ENCODE peak calls at places on chromosomes 1 and 21, in nine cellular contexts. S, Q, T, F, A, X, V, R and B are unnamed samples.

GRCh38 chr1:13536612-13537011 is 22.8 kb upstream of the LRRC38 start:
- DNase-seq in S (no peak), Q (no peak), T (no peak), F (no peak), A (no peak), X (peak), V (no peak), R (no peak), B (no peak)

GRCh38 chr1:54016343-54017282 is 1.4 kb downstream of the LDLRAD1 start:
- DNase-seq in S (peak), Q (peak), T (no peak), F (no peak), A (peak), X (peak), V (no peak), R (no peak), B (peak)

GRCh38 chr1:24114753-24115152 is 2.8 kb upstream of the MYOM3 start:
- DNase-seq in S (no peak), Q (no peak), T (no peak), F (no peak), A (no peak), X (no peak), V (peak), R (no peak), B (no peak)

GRCh38 chr1:169121146-169121923 is 14.8 kb downstream of the ATP1B1 start:
- DNase-seq in S (no peak), Q (no peak), T (no peak), F (no peak), A (no peak), X (no peak), V (no peak), R (no peak), B (no peak)

GRCh38 chr1:86567341-86567740 is 20.5 kb downstream of the CLCA4 start:
- DNase-seq in S (no peak), Q (no peak), T (no peak), F (no peak), A (no peak), X (no peak), V (no peak), R (no peak), B (no peak)

GRCh38 chr1:53294557-53294956 is 33.3 kb downstream of the LRP8 start:
- DNase-seq in S (no peak), Q (no peak), T (no peak), F (peak), A (no peak), X (no peak), V (no peak), R (no peak), B (no peak)

GRCh38 chr1:29245876-29246275 is 9.6 kb downstream of the PTPRU start:
- DNase-seq in S (peak), Q (peak), T (no peak), F (no peak), A (no peak), X (no peak), V (no peak), R (peak), B (no peak)

GRCh38 chr21:42346866-42347600 is 3.8 kb downstream of the TFF2 start:
- DNase-seq in S (no peak), Q (no peak), T (peak), F (no peak), A (no peak), X (no peak), V (no peak), R (no peak), B (no peak)

GRCh38 chr21:34947122-34947534 is 102.0 kb downstream of the RUNX1 start:
- DNase-seq in S (no peak), Q (no peak), T (no peak), F (no peak), A (no peak), X (no peak), V (no peak), R (no peak), B (no peak)

GRCh38 chr1:111732718-111733117 is 6.5 kb downstream of the INKA2 start:
- DNase-seq in S (no peak), Q (no peak), T (peak), F (no peak), A (no peak), X (no peak), V (no peak), R (no peak), B (no peak)

GRCh38 chr1:78843111-78843908 is 163.2 kb downstream of the ADGRL4 start:
- DNase-seq in S (peak), Q (no peak), T (no peak), F (no peak), A (no peak), X (no peak), V (no peak), R (no peak), B (no peak)

GRCh38 chr1:43363283-43363934 is 4.4 kb downstream of the ELOVL1 start:
- DNase-seq in S (no peak), Q (no peak), T (no peak), F (no peak), A (no peak), X (no peak), V (no peak), R (no peak), B (no peak)